ENCODE peak calls at places on chromosomes 16 and 17, in five cellular contexts. One of them, this sample, is unnamed.
A peak's percentile ranks its signal among the peaks of the same experiment; 100 is the strongest.

GRCh38 chr17:72516772-72517399 is 396.1 kb downstream of the SOX9 start:
- DNase-seq in cardiac muscle cell: peak; percentile 55
- DNase-seq in left ventricle myocardium inferior: no peak
- DNase-seq in thoracic aorta: no peak
- DNase-seq in colonic mucosa: no peak
- DNase-seq in this sample: peak; percentile 33

GRCh38 chr16:30091474-30092372 is at the start of gene TBX6:
- DNase-seq in cardiac muscle cell: peak; percentile 94
- DNase-seq in left ventricle myocardium inferior: peak; percentile 95
- DNase-seq in thoracic aorta: peak; percentile 68
- DNase-seq in colonic mucosa: peak; percentile 93
- DNase-seq in this sample: peak; percentile 96

GRCh38 chr17:57305918-57306317 is 49.6 kb downstream of the MSI2 start:
- DNase-seq in cardiac muscle cell: no peak
- DNase-seq in left ventricle myocardium inferior: no peak
- DNase-seq in thoracic aorta: no peak
- DNase-seq in colonic mucosa: no peak
- DNase-seq in this sample: no peak

GRCh38 chr16:58099097-58099955 is 29.9 kb downstream of the CFAP20 start:
- DNase-seq in cardiac muscle cell: no peak
- DNase-seq in left ventricle myocardium inferior: no peak
- DNase-seq in thoracic aorta: no peak
- DNase-seq in colonic mucosa: no peak
- DNase-seq in this sample: no peak

GRCh38 chr17:53791551-53791950 is 31.2 kb upstream of the KIF2B start:
- DNase-seq in cardiac muscle cell: no peak
- DNase-seq in left ventricle myocardium inferior: no peak
- DNase-seq in thoracic aorta: no peak
- DNase-seq in colonic mucosa: no peak
- DNase-seq in this sample: no peak

GRCh38 chr17:4043862-4044261 is 79.6 kb upstream of the ATP2A3 start:
- DNase-seq in cardiac muscle cell: no peak
- DNase-seq in left ventricle myocardium inferior: no peak
- DNase-seq in thoracic aorta: no peak
- DNase-seq in colonic mucosa: no peak
- DNase-seq in this sample: no peak

GRCh38 chr17:13266596-13266995 is 248.8 kb upstream of the ELAC2 start:
- DNase-seq in cardiac muscle cell: no peak
- DNase-seq in left ventricle myocardium inferior: no peak
- DNase-seq in thoracic aorta: no peak
- DNase-seq in colonic mucosa: no peak
- DNase-seq in this sample: no peak

GRCh38 chr16:31409433-31409832 is 16.3 kb downstream of the ITGAD start:
- DNase-seq in cardiac muscle cell: peak; percentile 37
- DNase-seq in left ventricle myocardium inferior: no peak
- DNase-seq in thoracic aorta: no peak
- DNase-seq in colonic mucosa: no peak
- DNase-seq in this sample: no peak

GRCh38 chr17:61465550-61466237 is 13.5 kb downstream of the TBX4 start:
- DNase-seq in cardiac muscle cell: no peak
- DNase-seq in left ventricle myocardium inferior: no peak
- DNase-seq in thoracic aorta: no peak
- DNase-seq in colonic mucosa: no peak
- DNase-seq in this sample: peak; percentile 28

GRCh38 chr17:81371910-81372760 is 23.1 kb upstream of the BAHCC1 start:
- DNase-seq in cardiac muscle cell: peak; percentile 62
- DNase-seq in left ventricle myocardium inferior: peak; percentile 71
- DNase-seq in thoracic aorta: no peak
- DNase-seq in colonic mucosa: no peak
- DNase-seq in this sample: peak; percentile 65

GRCh38 chr16:88471575-88471974 is 18.5 kb downstream of the ZFPM1 start:
- DNase-seq in cardiac muscle cell: no peak
- DNase-seq in left ventricle myocardium inferior: no peak
- DNase-seq in thoracic aorta: no peak
- DNase-seq in colonic mucosa: no peak
- DNase-seq in this sample: no peak

GRCh38 chr17:36674278-36674650 is 72.9 kb downstream of the MRM1 start:
- DNase-seq in cardiac muscle cell: no peak
- DNase-seq in left ventricle myocardium inferior: no peak
- DNase-seq in thoracic aorta: no peak
- DNase-seq in colonic mucosa: no peak
- DNase-seq in this sample: no peak

GRCh38 chr16:29926675-29927522 is 873 bp upstream of the KCTD13 start:
- DNase-seq in cardiac muscle cell: no peak
- DNase-seq in left ventricle myocardium inferior: no peak
- DNase-seq in thoracic aorta: no peak
- DNase-seq in colonic mucosa: peak; percentile 68
- DNase-seq in this sample: no peak

GRCh38 chr17:2963332-2964027 is 99.9 kb downstream of the OR1D5 start:
- DNase-seq in cardiac muscle cell: no peak
- DNase-seq in left ventricle myocardium inferior: no peak
- DNase-seq in thoracic aorta: no peak
- DNase-seq in colonic mucosa: no peak
- DNase-seq in this sample: no peak

GRCh38 chr17:6140188-6140587 is 70.0 kb downstream of the WSCD1 start:
- DNase-seq in cardiac muscle cell: no peak
- DNase-seq in left ventricle myocardium inferior: no peak
- DNase-seq in thoracic aorta: no peak
- DNase-seq in colonic mucosa: no peak
- DNase-seq in this sample: no peak

GRCh38 chr16:23504453-23505179 is 5.7 kb downstream of the GGA2 start:
- DNase-seq in cardiac muscle cell: peak; percentile 88
- DNase-seq in left ventricle myocardium inferior: no peak
- DNase-seq in thoracic aorta: peak; percentile 59
- DNase-seq in colonic mucosa: peak; percentile 33
- DNase-seq in this sample: no peak
- TF ChIP-seq CTCF in cardiac muscle cell: no peak
- TF ChIP-seq CTCF in left ventricle myocardium inferior: no peak
- TF ChIP-seq CTCF in thoracic aorta: no peak
- TF ChIP-seq CTCF in colonic mucosa: no peak
- TF ChIP-seq CTCF in this sample: no peak

GRCh38 chr16:15792563-15792971 is 64.3 kb downstream of the MYH11 start:
- DNase-seq in cardiac muscle cell: no peak
- DNase-seq in left ventricle myocardium inferior: no peak
- DNase-seq in thoracic aorta: no peak
- DNase-seq in colonic mucosa: no peak
- DNase-seq in this sample: no peak
- H3K4me1 ChIP-seq in cardiac muscle cell: no peaks in the 10 kb centered on the region
- H3K4me1 ChIP-seq in left ventricle myocardium inferior: peaks cover 10% of the 10 kb centered on the region
- H3K4me1 ChIP-seq in thoracic aorta: peaks cover 40% of the 10 kb centered on the region
- H3K4me1 ChIP-seq in colonic mucosa: no peaks in the 10 kb centered on the region
- H3K4me1 ChIP-seq in this sample: no peaks in the 10 kb centered on the region

GRCh38 chr17:40615989-40616476 is 31.6 kb downstream of the SMARCE1 start:
- DNase-seq in cardiac muscle cell: no peak
- DNase-seq in left ventricle myocardium inferior: no peak
- DNase-seq in thoracic aorta: no peak
- DNase-seq in colonic mucosa: no peak
- DNase-seq in this sample: no peak

GRCh38 chr17:40613755-40614154 is 33.9 kb downstream of the SMARCE1 start:
- DNase-seq in cardiac muscle cell: no peak
- DNase-seq in left ventricle myocardium inferior: no peak
- DNase-seq in thoracic aorta: no peak
- DNase-seq in colonic mucosa: no peak
- DNase-seq in this sample: no peak

GRCh38 chr17:40614431-40615294 is 33.0 kb downstream of the SMARCE1 start:
- DNase-seq in cardiac muscle cell: no peak
- DNase-seq in left ventricle myocardium inferior: no peak
- DNase-seq in thoracic aorta: no peak
- DNase-seq in colonic mucosa: no peak
- DNase-seq in this sample: no peak

GRCh38 chr17:40616592-40616991 is 31.0 kb downstream of the SMARCE1 start:
- DNase-seq in cardiac muscle cell: no peak
- DNase-seq in left ventricle myocardium inferior: no peak
- DNase-seq in thoracic aorta: no peak
- DNase-seq in colonic mucosa: no peak
- DNase-seq in this sample: no peak

DNA sequence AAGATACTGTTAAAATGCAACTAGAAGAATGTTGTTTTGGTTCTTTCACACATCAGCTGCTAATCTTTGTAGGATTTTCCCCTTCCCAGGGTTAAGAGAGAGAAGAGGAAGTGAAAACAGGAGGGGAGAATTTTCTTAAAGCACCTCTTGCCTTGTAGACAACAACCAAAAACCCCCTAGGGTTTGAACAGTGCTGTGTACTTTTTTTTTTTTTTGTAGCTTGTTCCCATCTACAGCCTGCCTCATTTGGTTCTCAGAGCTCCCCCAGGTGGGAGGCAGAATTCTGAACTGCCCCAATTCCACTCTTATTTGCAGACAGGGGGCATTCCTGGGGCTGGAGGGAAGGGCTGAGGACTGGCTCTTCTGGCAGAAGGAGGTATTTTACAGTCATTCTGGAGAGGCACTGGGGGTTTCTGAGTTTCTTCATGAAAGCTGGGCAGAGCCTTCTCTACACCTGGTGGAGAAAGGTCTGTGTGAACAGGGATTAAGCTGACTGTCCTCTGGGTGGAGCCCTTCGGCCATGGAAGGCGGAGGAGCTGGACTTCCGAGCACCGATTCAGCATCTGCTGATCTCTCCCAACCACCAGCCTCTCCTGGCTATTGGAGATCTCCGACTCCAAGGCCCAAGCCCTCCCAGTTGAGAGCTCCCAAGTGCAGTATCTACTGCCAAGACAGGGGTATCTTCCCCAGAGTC is 32.2 kb downstream of the SMARCE1 start:
- DNase-seq in cardiac muscle cell: peak; percentile 64
- DNase-seq in left ventricle myocardium inferior: no peak
- DNase-seq in thoracic aorta: no peak
- DNase-seq in colonic mucosa: peak; percentile 63
- DNase-seq in this sample: peak; percentile 77
- TF ChIP-seq CTCF in cardiac muscle cell: peak; percentile 54
- TF ChIP-seq CTCF in left ventricle myocardium inferior: peak; percentile 50
- TF ChIP-seq CTCF in thoracic aorta: no peak
- TF ChIP-seq CTCF in colonic mucosa: peak; percentile 40
- TF ChIP-seq CTCF in this sample: peak; percentile 71

DNA sequence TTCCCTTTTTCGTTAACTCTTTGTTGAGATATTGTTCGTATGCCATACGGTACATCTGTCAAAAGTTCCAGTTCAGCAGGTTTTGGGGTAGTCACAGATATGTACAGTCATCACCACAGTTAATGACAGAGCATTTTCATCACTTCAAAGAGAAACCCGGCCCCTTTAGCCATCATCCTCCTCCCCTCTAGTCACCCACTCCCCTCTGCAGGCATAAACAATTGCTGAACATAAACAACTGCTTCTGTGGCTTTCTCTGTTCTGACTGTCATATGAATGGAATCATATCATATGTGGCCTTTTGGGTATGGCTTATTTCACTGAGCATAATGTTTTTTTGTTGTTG is 59.3 kb downstream of the RNF213 start:
- DNase-seq in cardiac muscle cell: no peak
- DNase-seq in left ventricle myocardium inferior: no peak
- DNase-seq in thoracic aorta: no peak
- DNase-seq in colonic mucosa: no peak
- DNase-seq in this sample: no peak
- H3K4me1 ChIP-seq in cardiac muscle cell: no peaks in the 10 kb centered on the region
- H3K4me1 ChIP-seq in left ventricle myocardium inferior: peaks cover 4% of the 10 kb centered on the region
- H3K4me1 ChIP-seq in thoracic aorta: no peaks in the 10 kb centered on the region
- H3K4me1 ChIP-seq in colonic mucosa: no peaks in the 10 kb centered on the region
- H3K4me1 ChIP-seq in this sample: no peaks in the 10 kb centered on the region

GRCh38 chr17:1713878-1714487 is 3.8 kb upstream of the TLCD2 start:
- DNase-seq in cardiac muscle cell: peak; percentile 61
- DNase-seq in left ventricle myocardium inferior: no peak
- DNase-seq in thoracic aorta: no peak
- DNase-seq in colonic mucosa: peak; percentile 77
- DNase-seq in this sample: no peak
- TF ChIP-seq CTCF in cardiac muscle cell: peak; percentile 43
- TF ChIP-seq CTCF in left ventricle myocardium inferior: peak; percentile 31
- TF ChIP-seq CTCF in thoracic aorta: no peak
- TF ChIP-seq CTCF in colonic mucosa: peak; percentile 23
- TF ChIP-seq CTCF in this sample: peak; percentile 24

GRCh38 chr17:74750327-74751069 is 2.1 kb downstream of the NHERF1 start:
- DNase-seq in cardiac muscle cell: no peak
- DNase-seq in left ventricle myocardium inferior: no peak
- DNase-seq in thoracic aorta: no peak
- DNase-seq in colonic mucosa: peak; percentile 64
- DNase-seq in this sample: peak; percentile 95
- H3K4me1 ChIP-seq in cardiac muscle cell: peaks cover 31% of the 10 kb centered on the region
- H3K4me1 ChIP-seq in left ventricle myocardium inferior: peaks cover 75% of the 10 kb centered on the region
- H3K4me1 ChIP-seq in thoracic aorta: peaks cover 11% of the 10 kb centered on the region
- H3K4me1 ChIP-seq in colonic mucosa: peaks cover 14% of the 10 kb centered on the region
- H3K4me1 ChIP-seq in this sample: peaks cover 56% of the 10 kb centered on the region

DNA sequence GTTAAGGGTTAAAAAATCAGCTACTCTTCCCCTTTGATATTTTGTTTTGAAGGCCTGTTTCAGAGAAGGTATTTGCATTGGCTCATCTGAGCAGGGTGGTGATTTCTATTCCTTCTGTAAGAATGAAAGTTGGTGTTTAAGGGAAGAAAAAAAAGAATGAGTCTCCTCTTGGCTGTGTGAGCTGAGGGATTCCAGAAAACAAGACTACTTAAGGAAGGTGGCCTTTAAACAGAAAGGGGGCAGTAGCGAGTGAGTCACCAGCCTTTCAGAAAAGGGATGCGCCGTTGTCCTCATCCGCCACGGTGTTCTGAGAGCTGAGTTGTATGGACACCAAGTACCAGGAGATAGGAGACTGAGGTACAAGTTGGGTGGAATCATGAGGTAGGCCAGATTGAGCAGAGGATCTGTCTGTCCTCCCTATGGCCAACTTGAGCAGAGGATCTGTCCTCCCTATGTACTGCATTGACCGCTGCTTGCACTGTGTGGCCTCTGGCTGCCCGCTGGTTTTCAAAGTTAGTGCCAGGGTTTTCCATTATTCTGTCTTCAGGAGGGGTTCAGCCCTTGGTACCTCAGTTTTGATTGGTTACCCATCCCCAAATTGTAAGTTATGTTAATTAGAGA is 8.2 kb downstream of the PRKCA start:
- DNase-seq in cardiac muscle cell: no peak
- DNase-seq in left ventricle myocardium inferior: no peak
- DNase-seq in thoracic aorta: no peak
- DNase-seq in colonic mucosa: no peak
- DNase-seq in this sample: no peak
- TF ChIP-seq CTCF in cardiac muscle cell: peak; percentile 10
- TF ChIP-seq CTCF in left ventricle myocardium inferior: no peak
- TF ChIP-seq CTCF in thoracic aorta: no peak
- TF ChIP-seq CTCF in colonic mucosa: no peak
- TF ChIP-seq CTCF in this sample: no peak

GRCh38 chr17:38897671-38898290 is 27.6 kb upstream of the LASP1NB start:
- DNase-seq in cardiac muscle cell: no peak
- DNase-seq in left ventricle myocardium inferior: no peak
- DNase-seq in thoracic aorta: no peak
- DNase-seq in colonic mucosa: no peak
- DNase-seq in this sample: no peak
- H3K4me1 ChIP-seq in cardiac muscle cell: peaks cover 18% of the 10 kb centered on the region
- H3K4me1 ChIP-seq in left ventricle myocardium inferior: peaks cover 98% of the 10 kb centered on the region
- H3K4me1 ChIP-seq in thoracic aorta: peaks cover 60% of the 10 kb centered on the region
- H3K4me1 ChIP-seq in colonic mucosa: peaks cover 38% of the 10 kb centered on the region
- H3K4me1 ChIP-seq in this sample: peaks cover 27% of the 10 kb centered on the region